ENCODE peak calls at places on chromosomes 1 and 21, in six cellular contexts. P, H, W, Q, O and B are unnamed samples.

GRCh38 chr1:63615809-63616420 is 22.7 kb downstream of the PGM1 start:
- DNase-seq in W (peak), P (peak), H (peak), Q (peak), O (peak), B (peak)

GRCh38 chr21:43907751-43908150 is 42.7 kb downstream of the AGPAT3 start:
- DNase-seq in Q (no peak), W (no peak), O (no peak), P (no peak), H (no peak), B (no peak)

GRCh38 chr1:60833173-60833572 is 249.2 kb upstream of the NFIA start:
- DNase-seq in P (no peak), O (no peak), H (no peak), W (no peak), Q (no peak), B (no peak)

GRCh38 chr1:17725084-17725718 is 29.9 kb upstream of the ACTL8 start:
- DNase-seq in Q (no peak), P (no peak), H (no peak), W (no peak), O (no peak), B (no peak)

GRCh38 chr1:40076895-40077312 is 20.1 kb downstream of the PPT1 start:
- DNase-seq in H (no peak), Q (no peak), O (no peak), P (no peak), W (no peak), B (peak)

GRCh38 chr21:31501921-31502320 is 157.6 kb upstream of the SOD1 start:
- DNase-seq in H (no peak), Q (no peak), O (no peak), P (no peak), W (no peak), B (no peak)

GRCh38 chr1:241639653-241640148 is 468 bp downstream of the CHML start:
- DNase-seq in W (peak), P (peak), Q (peak), O (no peak), H (peak), B (peak)

GRCh38 chr1:67459068-67459467 is 28.9 kb upstream of the SERBP1 start:
- DNase-seq in W (no peak), H (no peak), Q (no peak), P (no peak), O (no peak), B (no peak)

GRCh38 chr1:187685338-187685737 is 856.6 kb downstream of the PLA2G4A start:
- DNase-seq in O (no peak), H (peak), P (no peak), W (no peak), Q (no peak), B (peak)

GRCh38 chr21:44353200-44353970 is at the start of gene TRPM2:
- DNase-seq in O (peak), P (no peak), Q (peak), H (no peak), W (peak), B (peak)

GRCh38 chr1:75630998-75631397 is 20.1 kb upstream of the SLC44A5 start:
- DNase-seq in Q (no peak), P (no peak), W (no peak), H (no peak), O (no peak), B (no peak)